ENCODE peak calls at places on chromosomes 11 and 22, in eight cellular contexts. K is HS-27A; V is breast epithelium; I is HT-29; O is iPS-NIHi11; B is CD4-positive, alpha-beta memory T cell; J is glutamatergic neuron; C is globus pallidus. D is an unnamed sample.

GRCh38 chr22:38760477-38761201 is 4.8 kb upstream of the SUN2 start:
- DNase-seq in K (no peak), V (no peak), I (no peak), O (no peak), B (no peak), J (peak), C (peak), D (no peak)

GRCh38 chr11:10459029-10459970 is 4.2 kb downstream of the AMPD3 start:
- DNase-seq in K (no peak), V (no peak), I (no peak), O (no peak), B (peak), J (no peak), C (peak), D (no peak)

GRCh38 chr11:27401280-27401679 is 38.3 kb upstream of the CCDC34 start:
- DNase-seq in K (no peak), V (no peak), I (peak), O (no peak), B (no peak), J (no peak), C (no peak), D (no peak)

GRCh38 chr11:1050581-1051355 is 14.2 kb upstream of the MUC6 start:
- DNase-seq in K (no peak), V (peak), I (peak), O (peak), B (peak), J (peak), C (peak), D (no peak)

GRCh38 chr11:47969401-47969800 is 11.0 kb upstream of the PTPRJ start:
- DNase-seq in K (no peak), V (no peak), I (no peak), O (no peak), B (no peak), J (no peak), C (no peak), D (no peak)

GRCh38 chr11:122758974-122759373 is 79.3 kb upstream of the CRTAM start:
- DNase-seq in K (no peak), V (no peak), I (no peak), O (no peak), B (no peak), J (no peak), C (no peak), D (no peak)

GRCh38 chr11:80980221-80980620 is 1539.4 kb upstream of the TENM4 start:
- DNase-seq in K (no peak), V (no peak), I (no peak), O (no peak), B (no peak), J (no peak), C (no peak), D (no peak)

GRCh38 chr11:9616042-9616640 is 42.7 kb downstream of the WEE1 start:
- DNase-seq in K (no peak), V (no peak), I (no peak), O (no peak), B (no peak), J (no peak), C (no peak), D (no peak)

GRCh38 chr11:13384837-13385417 is 78.1 kb downstream of the BTBD10 start:
- DNase-seq in K (no peak), V (no peak), I (peak), O (peak), B (no peak), J (no peak), C (peak), D (peak)

GRCh38 chr11:46277313-46277622 is 194 bp upstream of the CREB3L1 start:
- DNase-seq in K (peak), V (no peak), I (peak), O (peak), B (no peak), J (no peak), C (no peak), D (no peak)

GRCh38 chr11:2801711-2802388 is 83.7 kb downstream of the CDKN1C start:
- DNase-seq in K (no peak), V (peak), I (no peak), O (no peak), B (no peak), J (peak), C (no peak), D (no peak)

GRCh38 chr11:60951611-60951908 is 416 bp downstream of the SLC15A3 start:
- DNase-seq in K (no peak), V (no peak), I (no peak), O (peak), B (no peak), J (no peak), C (no peak), D (no peak)

GRCh38 chr11:47916361-47916841 is 64.0 kb upstream of the PTPRJ start:
- DNase-seq in K (no peak), V (no peak), I (peak), O (no peak), B (no peak), J (no peak), C (no peak), D (no peak)

GRCh38 chr11:122451911-122452310 is 203.6 kb upstream of the UBASH3B start:
- DNase-seq in K (no peak), V (no peak), I (no peak), O (no peak), B (no peak), J (no peak), C (no peak), D (no peak)

GRCh38 chr11:61021661-61022212 is 50.3 kb downstream of the CD6 start:
- DNase-seq in K (no peak), V (peak), I (peak), O (peak), B (peak), J (no peak), C (no peak), D (no peak)

GRCh38 chr22:44357962-44358553 is 45.3 kb upstream of the SHISAL1 start:
- DNase-seq in K (no peak), V (no peak), I (no peak), O (no peak), B (no peak), J (peak), C (peak), D (no peak)

GRCh38 chr11:18705651-18706281 is 7.2 kb downstream of the TMEM86A start:
- DNase-seq in K (no peak), V (peak), I (no peak), O (no peak), B (peak), J (no peak), C (no peak), D (no peak)

GRCh38 chr11:1301220-1302000 is 8.0 kb downstream of the TOLLIP start:
- DNase-seq in K (no peak), V (peak), I (no peak), O (no peak), B (no peak), J (no peak), C (no peak), D (no peak)

GRCh38 chr11:104191124-104191523 is 27.2 kb upstream of the PDGFD start:
- DNase-seq in K (no peak), V (no peak), I (no peak), O (no peak), B (no peak), J (no peak), C (no peak), D (no peak)

GRCh38 chr11:19380375-19380774 is 139.6 kb upstream of the E2F8 start:
- DNase-seq in K (peak), V (no peak), I (peak), O (no peak), B (no peak), J (no peak), C (no peak), D (no peak)

GRCh38 chr22:40216041-40216756 is 38.5 kb downstream of the TNRC6B start:
- DNase-seq in K (no peak), V (no peak), I (no peak), O (no peak), B (peak), J (no peak), C (no peak), D (no peak)

GRCh38 chr22:32621656-32622003 is 147.0 kb downstream of the FBXO7 start:
- DNase-seq in K (no peak), V (no peak), I (no peak), O (no peak), B (no peak), J (no peak), C (no peak), D (no peak)

GRCh38 chr11:117437791-117438130 is 110.1 kb downstream of the CEP164 start:
- DNase-seq in K (no peak), V (no peak), I (no peak), O (no peak), B (no peak), J (no peak), C (no peak), D (no peak)

GRCh38 chr11:8934735-8935478 is 2.2 kb upstream of the C11orf16 start:
- DNase-seq in K (no peak), V (no peak), I (peak), O (no peak), B (no peak), J (no peak), C (no peak), D (peak)

GRCh38 chr22:38135133-38135706 is 24.7 kb upstream of the BAIAP2L2 start:
- DNase-seq in K (no peak), V (no peak), I (no peak), O (no peak), B (no peak), J (no peak), C (no peak), D (peak)

GRCh38 chr22:44449061-44449682 is 48.9 kb downstream of the RTL6 start:
- DNase-seq in K (peak), V (no peak), I (no peak), O (no peak), B (no peak), J (no peak), C (no peak), D (peak)

GRCh38 chr11:46119352-46120216 is 1.7 kb downstream of the PHF21A start:
- DNase-seq in K (no peak), V (no peak), I (peak), O (peak), B (peak), J (peak), C (peak), D (peak)

GRCh38 chr11:70415176-70415575 is 16.8 kb downstream of the CTTN start:
- DNase-seq in K (no peak), V (no peak), I (no peak), O (no peak), B (no peak), J (no peak), C (no peak), D (peak)

GRCh38 chr11:47001666-47002285 is 65.2 kb downstream of the CSTPP1 start:
- DNase-seq in K (no peak), V (no peak), I (no peak), O (no peak), B (no peak), J (no peak), C (no peak), D (no peak)

GRCh38 chr11:9266132-9266736 is 1.1 kb upstream of the DENND5A start:
- DNase-seq in K (no peak), V (no peak), I (no peak), O (no peak), B (no peak), J (no peak), C (no peak), D (no peak)

GRCh38 chr11:10413268-10413667 is 41.8 kb upstream of the AMPD3 start:
- DNase-seq in K (no peak), V (no peak), I (peak), O (no peak), B (peak), J (no peak), C (peak), D (no peak)

GRCh38 chr11:59708537-59708936 is 5.1 kb downstream of the OR10V1 start:
- DNase-seq in K (no peak), V (no peak), I (no peak), O (no peak), B (no peak), J (no peak), C (no peak), D (no peak)

GRCh38 chr11:13008625-13009475 is at the start of gene RASSF10:
- DNase-seq in K (no peak), V (peak), I (peak), O (peak), B (no peak), J (peak), C (peak), D (no peak)

GRCh38 chr11:74257934-74258553 is 53.4 kb downstream of the P4HA3 start:
- DNase-seq in K (no peak), V (no peak), I (no peak), O (no peak), B (no peak), J (no peak), C (peak), D (no peak)

D was measured in AG04449.